ENCODE peak calls at places on chromosomes 7 and 10, in four cellular contexts. E, S, F and J are unnamed samples.

GRCh38 chr7:93172683-93173082 is 24.5 kb upstream of the SAMD9L start:
- DNase-seq in E (no peak), S (no peak), F (no peak), J (no peak)

GRCh38 chr10:20988357-20988983 is 91.4 kb upstream of the NEBL start:
- DNase-seq in E (no peak), S (no peak), F (no peak), J (no peak)

GRCh38 chr7:74587435-74588126 is 69.9 kb upstream of the GTF2I start:
- DNase-seq in E (peak; percentile 81), S (peak; percentile 89), F (peak; percentile 53), J (peak; percentile 84)

GRCh38 chr7:139035588-139036353 is at the start of gene ZC3HAV1L:
- DNase-seq in E (peak; percentile 46), S (peak; percentile 68), F (peak; percentile 38), J (peak; percentile 67)

GRCh38 chr7:133695976-133696531 is 431.1 kb upstream of the LRGUK start:
- DNase-seq in E (no peak), S (no peak), F (no peak), J (no peak)

GRCh38 chr10:131954356-131954965 is 27.3 kb downstream of the BNIP3 start:
- DNase-seq in E (no peak), S (no peak), F (no peak), J (no peak)

GRCh38 chr10:35300063-35300699 is 36.1 kb upstream of the CCNY start:
- DNase-seq in E (peak; percentile 21), S (peak; percentile 29), F (peak; percentile 4), J (peak; percentile 28)

GRCh38 chr10:101011517-101012423 is 12.2 kb downstream of the LZTS2 start:
- DNase-seq in E (no peak), S (no peak), F (no peak), J (no peak)

GRCh38 chr10:122116331-122116730 is 127.4 kb downstream of the TACC2 start:
- DNase-seq in E (no peak), S (no peak), F (no peak), J (no peak)

GRCh38 chr7:100584677-100585510 is 1.0 kb downstream of the LRCH4 start:
- DNase-seq in E (peak; percentile 79), S (peak; percentile 81), F (no peak), J (peak; percentile 72)

GRCh38 chr7:36653671-36654355 is 70.5 kb downstream of the AOAH start:
- DNase-seq in E (no peak), S (no peak), F (no peak), J (no peak)

GRCh38 chr10:49177391-49178355 is 10.5 kb downstream of the TMEM273 start:
- DNase-seq in E (peak; percentile 24), S (peak; percentile 26), F (no peak), J (no peak)

GRCh38 chr10:58157076-58157766 is 110.5 kb downstream of the IPMK start:
- DNase-seq in E (no peak), S (no peak), F (peak; percentile 2), J (no peak)

GRCh38 chr7:480531-481218 is 39.0 kb downstream of the PDGFA start:
- DNase-seq in E (no peak), S (no peak), F (peak; percentile 70), J (peak; percentile 4)